ENCODE peak calls at places on chromosomes 7 and 10, in nine cellular contexts. Z is Peyer's patch; F is choroid plexus epithelial cell; D is mammary epithelial cell; B is HTR-8/SVneo; E is IMR-90; L is stomach; V is NCI-H1092; P is stimulated activated CD8-positive, alpha-beta memory T cell treated with anti-CD3 and anti-CD28 coated beads, Interleukin-15, amount 100 ng/mL, for 24 hours. M is an unnamed sample.

GRCh38 chr10:111360260-111360925 is 283.6 kb downstream of the ADRA2A start:
- DNase-seq in Z (peak), F (peak), D (peak), B (peak), E (no peak), L (peak), V (peak), P (no peak), M (peak)

GRCh38 chr10:77023396-77023795 is 614.2 kb downstream of the KCNMA1 start:
- DNase-seq in Z (no peak), F (no peak), D (no peak), B (no peak), E (no peak), L (no peak), V (no peak), P (no peak), M (no peak)

GRCh38 chr7:22195402-22195801 is 161.6 kb downstream of the RAPGEF5 start:
- DNase-seq in Z (no peak), F (no peak), D (no peak), B (no peak), E (no peak), L (no peak), V (no peak), P (no peak), M (no peak)

GRCh38 chr7:158328376-158329013 is 259.1 kb downstream of the PTPRN2 start:
- DNase-seq in Z (no peak), F (no peak), D (no peak), B (no peak), E (no peak), L (no peak), V (no peak), P (no peak), M (no peak)

GRCh38 chr7:94378396-94378795 is 16.3 kb upstream of the COL1A2 start:
- DNase-seq in Z (no peak), F (no peak), D (no peak), B (no peak), E (no peak), L (no peak), V (no peak), P (no peak), M (no peak)

GRCh38 chr7:519974-520458 is 370 bp upstream of the PDGFA start:
- DNase-seq in Z (no peak), F (peak), D (peak), B (peak), E (peak), L (peak), V (peak), P (no peak), M (no peak)

GRCh38 chr7:11751807-11752389 is 80.1 kb downstream of the THSD7A start:
- DNase-seq in Z (no peak), F (peak), D (no peak), B (no peak), E (no peak), L (no peak), V (no peak), P (no peak), M (no peak)

GRCh38 chr7:24227603-24228359 is 56.2 kb upstream of the NPY start:
- DNase-seq in Z (no peak), F (no peak), D (no peak), B (no peak), E (no peak), L (no peak), V (no peak), P (no peak), M (no peak)

GRCh38 chr7:69418865-69419670 is 179.2 kb upstream of the AUTS2 start:
- DNase-seq in Z (no peak), F (no peak), D (no peak), B (no peak), E (no peak), L (no peak), V (no peak), P (no peak), M (no peak)

GRCh38 chr7:126682176-126682575 is 570.6 kb downstream of the GRM8 start:
- DNase-seq in Z (no peak), F (no peak), D (no peak), B (no peak), E (no peak), L (no peak), V (no peak), P (no peak), M (no peak)

GRCh38 chr10:117165557-117166419 is 27.7 kb upstream of the VAX1 start:
- DNase-seq in Z (no peak), F (peak), D (peak), B (peak), E (peak), L (no peak), V (no peak), P (no peak), M (peak)

GRCh38 chr7:50502947-50503346 is 52.8 kb upstream of the FIGNL1 start:
- DNase-seq in Z (no peak), F (peak), D (no peak), B (no peak), E (no peak), L (no peak), V (no peak), P (no peak), M (no peak)

GRCh38 chr7:7236041-7236440 is 53.7 kb downstream of the C1GALT1 start:
- DNase-seq in Z (no peak), F (no peak), D (peak), B (no peak), E (no peak), L (no peak), V (no peak), P (no peak), M (no peak)

GRCh38 chr10:99976886-99977391 is 32.8 kb downstream of the DNMBP start:
- DNase-seq in Z (no peak), F (peak), D (peak), B (peak), E (peak), L (no peak), V (no peak), P (no peak), M (no peak)

GRCh38 chr7:122833888-122834570 is 52.2 kb downstream of the CADPS2 start:
- DNase-seq in Z (no peak), F (no peak), D (no peak), B (no peak), E (no peak), L (no peak), V (no peak), P (no peak), M (no peak)

GRCh38 chr7:139341776-139342244 is 673 bp downstream of the FMC1 start:
- DNase-seq in Z (no peak), F (no peak), D (no peak), B (peak), E (no peak), L (no peak), V (no peak), P (no peak), M (no peak)

GRCh38 chr7:104891949-104892348 is 122.1 kb upstream of the KMT2E start:
- DNase-seq in Z (no peak), F (no peak), D (no peak), B (no peak), E (no peak), L (no peak), V (no peak), P (no peak), M (no peak)

GRCh38 chr10:87705339-87705738 is 45.7 kb downstream of the PAPSS2 start:
- DNase-seq in Z (no peak), F (peak), D (peak), B (no peak), E (peak), L (no peak), V (no peak), P (no peak), M (no peak)

GRCh38 chr10:62244785-62245595 is 23.7 kb downstream of the RTKN2 start:
- DNase-seq in Z (peak), F (peak), D (peak), B (no peak), E (peak), L (no peak), V (peak), P (no peak), M (peak)

GRCh38 chr10:60718891-60719290 is 59.4 kb upstream of the CDK1 start:
- DNase-seq in Z (no peak), F (peak), D (peak), B (peak), E (no peak), L (no peak), V (no peak), P (no peak), M (no peak)

GRCh38 chr7:26199301-26200112 is 1.0 kb downstream of the HNRNPA2B1 start:
- DNase-seq in Z (peak), F (no peak), D (no peak), B (no peak), E (peak), L (peak), V (peak), P (peak), M (no peak)

GRCh38 chr10:12050528-12050927 is 7.9 kb upstream of the UPF2 start:
- DNase-seq in Z (no peak), F (no peak), D (no peak), B (no peak), E (no peak), L (no peak), V (no peak), P (no peak), M (no peak)

GRCh38 chr7:124550036-124550435 is 215.6 kb downstream of the GPR37 start:
- DNase-seq in Z (no peak), F (peak), D (no peak), B (no peak), E (peak), L (no peak), V (no peak), P (no peak), M (peak)

GRCh38 chr10:79424221-79425073 is 21.0 kb downstream of the ZCCHC24 start:
- DNase-seq in Z (no peak), F (peak), D (no peak), B (no peak), E (peak), L (peak), V (no peak), P (no peak), M (no peak)

GRCh38 chr10:13272164-13272571 is 27.7 kb downstream of the PHYH start:
- DNase-seq in Z (peak), F (peak), D (no peak), B (no peak), E (peak), L (no peak), V (peak), P (no peak), M (peak)

GRCh38 chr7:38584443-38585210 is 46.5 kb downstream of the AMPH start:
- DNase-seq in Z (no peak), F (peak), D (peak), B (no peak), E (peak), L (no peak), V (no peak), P (no peak), M (no peak)

GRCh38 chr10:6778992-6779701 is 199.1 kb upstream of the PRKCQ start:
- DNase-seq in Z (no peak), F (peak), D (peak), B (peak), E (peak), L (no peak), V (no peak), P (no peak), M (no peak)

GRCh38 chr7:71244023-71244422 is 112.1 kb downstream of the GALNT17 start:
- DNase-seq in Z (no peak), F (no peak), D (no peak), B (no peak), E (no peak), L (no peak), V (no peak), P (no peak), M (no peak)

GRCh38 chr7:19122018-19122588 is 4.7 kb upstream of the TWIST1 start:
- DNase-seq in Z (no peak), F (peak), D (peak), B (peak), E (peak), L (no peak), V (peak), P (no peak), M (no peak)

GRCh38 chr7:20504060-20504459 is 111.4 kb upstream of the ABCB5 start:
- DNase-seq in Z (no peak), F (no peak), D (no peak), B (no peak), E (no peak), L (no peak), V (no peak), P (no peak), M (no peak)

GRCh38 chr7:148719753-148720152 is 21.1 kb downstream of the CUL1 start:
- DNase-seq in Z (no peak), F (no peak), D (no peak), B (no peak), E (no peak), L (no peak), V (no peak), P (no peak), M (no peak)

GRCh38 chr7:96596120-96596826 is 113.4 kb downstream of the SEM1 start:
- DNase-seq in Z (no peak), F (peak), D (peak), B (no peak), E (no peak), L (no peak), V (peak), P (no peak), M (peak)

GRCh38 chr7:146084086-146084485 is 32.5 kb upstream of the CNTNAP2 start:
- DNase-seq in Z (no peak), F (no peak), D (no peak), B (no peak), E (no peak), L (no peak), V (no peak), P (no peak), M (no peak)

GRCh38 chr7:953547-954327 is 743 bp downstream of the ADAP1 start:
- DNase-seq in Z (peak), F (no peak), D (peak), B (peak), E (peak), L (peak), V (no peak), P (no peak), M (no peak)